ENCODE peak calls at places on chromosomes 6 and 20, in seven cellular contexts. Z, B, Q, P, J, M and A are unnamed samples.

GRCh38 chr6:65558071-65558470 is 149.0 kb downstream of the EYS start:
- DNase-seq in J (no peak), Z (no peak), P (no peak), M (no peak), Q (no peak), B (no peak), A (no peak)

GRCh38 chr6:41286544-41287346 is at the start of gene TREM1:
- DNase-seq in Z (peak; percentile 13), Q (peak; percentile 68), J (no peak), B (peak; percentile 17), M (no peak), P (no peak), A (peak; percentile 89)

GRCh38 chr6:52546192-52546591 is 30.7 kb downstream of the TRAM2 start:
- DNase-seq in B (no peak), J (no peak), Q (no peak), Z (no peak), M (no peak), P (no peak), A (no peak)

GRCh38 chr6:155310596-155310995 is 3.7 kb downstream of the TFB1M start:
- DNase-seq in Z (no peak), J (no peak), B (no peak), P (no peak), M (no peak), Q (no peak), A (no peak)

GRCh38 chr6:50925548-50925947 is 106.9 kb downstream of the TFAP2B start:
- DNase-seq in Z (no peak), B (no peak), M (no peak), Q (no peak), J (no peak), P (no peak), A (no peak)

GRCh38 chr6:15008269-15008668 is 237.6 kb upstream of the JARID2 start:
- DNase-seq in J (no peak), Q (no peak), M (no peak), Z (no peak), P (no peak), B (no peak), A (no peak)

GRCh38 chr6:15627829-15628228 is 35.0 kb downstream of the DTNBP1 start:
- DNase-seq in P (no peak), M (no peak), Z (no peak), Q (no peak), J (no peak), B (no peak), A (no peak)

GRCh38 chr6:158396136-158396535 is 83.9 kb downstream of the TULP4 start:
- DNase-seq in M (no peak), B (peak; percentile 61), Q (no peak), J (no peak), Z (no peak), P (no peak), A (peak; percentile 47)

GRCh38 chr6:105810922-105811482 is 275.1 kb upstream of the PRDM1 start:
- DNase-seq in P (no peak), Q (no peak), B (no peak), Z (no peak), M (no peak), J (no peak), A (no peak)

GRCh38 chr20:59157961-59158541 is 5.6 kb upstream of the ZNF831 start:
- DNase-seq in Q (no peak), Z (no peak), M (no peak), J (no peak), P (no peak), B (no peak), A (no peak)

GRCh38 chr20:22352019-22352418 is 232.4 kb downstream of the FOXA2 start:
- DNase-seq in Q (no peak), Z (no peak), J (no peak), P (no peak), B (no peak), M (no peak), A (peak; percentile 45)

GRCh38 chr20:22346716-22347115 is 237.7 kb downstream of the FOXA2 start:
- DNase-seq in Q (no peak), B (peak; percentile 18), Z (no peak), J (no peak), M (no peak), P (no peak), A (peak; percentile 78)

GRCh38 chr20:22353586-22353985 is 230.8 kb downstream of the FOXA2 start:
- DNase-seq in Z (peak; percentile 37), M (no peak), J (no peak), P (no peak), B (no peak), Q (no peak), A (peak; percentile 64)

GRCh38 chr20:22348010-22348409 is 236.4 kb downstream of the FOXA2 start:
- DNase-seq in M (no peak), P (no peak), Z (no peak), Q (no peak), B (no peak), J (no peak), A (peak; percentile 83)

DNA sequence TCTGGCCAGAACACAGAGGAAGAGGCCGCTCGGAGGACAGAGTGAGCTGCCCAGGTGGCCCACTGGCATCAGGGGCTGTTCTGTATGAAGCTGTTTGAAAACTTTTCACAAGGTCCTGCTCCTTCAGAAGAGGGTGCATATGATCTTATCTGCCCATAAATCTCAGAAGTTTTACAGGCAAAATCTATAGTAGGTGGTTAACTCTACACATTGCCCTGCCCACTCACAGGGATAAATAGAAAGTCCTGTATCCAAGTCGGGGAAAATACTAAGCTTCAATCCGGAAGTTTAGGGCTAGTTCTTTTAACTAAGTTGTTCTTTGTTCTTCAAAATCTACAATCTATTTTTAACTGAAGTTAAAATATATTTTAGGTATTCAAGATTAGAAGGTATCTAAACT is 233.7 kb downstream of the FOXA2 start:
- DNase-seq in B (no peak), Z (no peak), Q (no peak), M (no peak), J (no peak), P (no peak), A (peak; percentile 62)
- TF ChIP-seq POLR2A in B (no peak), Z (no peak), Q (no peak), M (no peak), J (no peak), P (no peak), A (no peak)

GRCh38 chr20:63974402-63975200 is 4.8 kb downstream of the SAMD10 start:
- DNase-seq in Q (no peak), P (no peak), M (peak; percentile 64), Z (peak; percentile 36), J (no peak), B (no peak), A (no peak)
- TF ChIP-seq EP300 in Q (no peak), P (no peak), M (no peak), Z (no peak), J (no peak), B (no peak), A (no peak)

GRCh38 chr20:19934792-19935491 is 82.2 kb upstream of the NAA20 start:
- DNase-seq in J (no peak), P (no peak), B (no peak), Q (no peak), Z (peak; percentile 74), M (peak; percentile 42), A (no peak)

GRCh38 chr20:19938421-19938787 is 78.8 kb upstream of the NAA20 start:
- DNase-seq in P (no peak), Q (no peak), J (no peak), Z (no peak), M (no peak), B (no peak), A (no peak)

GRCh38 chr20:19935842-19936241 is 81.3 kb upstream of the NAA20 start:
- DNase-seq in B (no peak), J (no peak), Q (no peak), M (peak; percentile 67), Z (no peak), P (no peak), A (no peak)

GRCh38 chr20:19937651-19938420 is 79.3 kb upstream of the NAA20 start:
- DNase-seq in P (peak; percentile 23), B (no peak), J (no peak), M (no peak), Z (no peak), Q (no peak), A (no peak)

GRCh38 chr20:19936801-19937583 is 80.2 kb upstream of the NAA20 start:
- DNase-seq in Z (no peak), B (no peak), J (no peak), M (no peak), P (no peak), Q (no peak), A (no peak)
- TF ChIP-seq POLR2A in Z (no peak), B (no peak), J (no peak), M (no peak), P (no peak), Q (no peak), A (no peak)

GRCh38 chr6:108677357-108677756 is 116.6 kb downstream of the FOXO3 start:
- DNase-seq in M (no peak), B (no peak), Z (no peak), P (no peak), Q (no peak), J (no peak), A (no peak)
- TF ChIP-seq EP300 in M (no peak), B (no peak), Z (no peak), P (no peak), Q (no peak), J (no peak), A (no peak)